ENCODE peak calls at places on chromosomes 13 and 19, in six cellular contexts. J, V, S, R, W and D are unnamed samples.

GRCh38 chr13:28636677-28637317 is 22.1 kb upstream of the POMP start:
- DNase-seq in S (no peak), J (peak; percentile 90), R (peak; percentile 14), W (peak; percentile 19), V (peak; percentile 69), D (no peak)

GRCh38 chr19:40420766-40421467 is 4.9 kb downstream of the SERTAD1 start:
- DNase-seq in J (peak; percentile 94), S (peak; percentile 76), R (peak; percentile 93), W (peak; percentile 73), V (peak; percentile 96), D (peak; percentile 93)

GRCh38 chr19:5826531-5827341 is 12.8 kb downstream of the FUT6 start:
- DNase-seq in J (peak; percentile 53), S (no peak), W (peak; percentile 79), R (no peak), V (no peak), D (no peak)

GRCh38 chr19:1736916-1737315 is 16.4 kb upstream of the ONECUT3 start:
- DNase-seq in R (no peak), J (no peak), S (no peak), V (no peak), W (no peak), D (no peak)

GRCh38 chr19:56360841-56361240 is 32.5 kb downstream of the ZNF582 start:
- DNase-seq in V (no peak), J (no peak), R (no peak), S (no peak), W (no peak), D (no peak)

GRCh38 chr19:16951529-16951928 is 62.7 kb downstream of the F2RL3 start:
- DNase-seq in J (peak; percentile 47), R (no peak), S (no peak), V (no peak), W (no peak), D (no peak)

GRCh38 chr13:83297591-83298305 is 584.5 kb downstream of the SLITRK1 start:
- DNase-seq in S (no peak), R (no peak), V (peak; percentile 10), W (no peak), J (no peak), D (no peak)

GRCh38 chr19:19207637-19208582 is 3.8 kb upstream of the NCAN start:
- DNase-seq in J (no peak), V (no peak), R (no peak), S (no peak), W (no peak), D (no peak)

GRCh38 chr19:4717191-4717965 is 6.3 kb downstream of the DPP9 start:
- DNase-seq in J (peak; percentile 78), R (no peak), V (no peak), S (no peak), W (no peak), D (no peak)

GRCh38 chr13:80783926-80784325 is 443.0 kb upstream of the SPRY2 start:
- DNase-seq in J (no peak), W (no peak), R (peak; percentile 18), S (no peak), V (no peak), D (no peak)

GRCh38 chr19:46133101-46133627 is 8.7 kb upstream of the IGFL3 start:
- DNase-seq in V (peak; percentile 60), J (peak; percentile 37), S (no peak), R (peak; percentile 94), W (peak; percentile 55), D (peak; percentile 18)

GRCh38 chr19:12721656-12722565 is 1.8 kb downstream of the TNPO2 start:
- DNase-seq in V (peak; percentile 89), R (no peak), J (peak; percentile 82), W (peak; percentile 40), S (no peak), D (peak; percentile 34)

GRCh38 chr13:32600891-32601290 is 14.6 kb downstream of the PDS5B start:
- DNase-seq in W (no peak), S (no peak), J (no peak), V (no peak), R (no peak), D (no peak)

GRCh38 chr19:13848811-13849241 is 28.1 kb upstream of the NANOS3 start:
- DNase-seq in J (no peak), R (no peak), V (no peak), W (no peak), S (no peak), D (no peak)